ENCODE peak calls at places on chromosomes 7 and 10, in ten cellular contexts. One of them, this sample, is unnamed.
A peak's percentile ranks its signal among the peaks of the same experiment; 100 is the strongest.

GRCh38 chr10:19704544-19704943 is 111.7 kb upstream of the PLXDC2 start:
- DNase-seq in NCI-H1694: no peak
- DNase-seq in NCI-H1092 treated with DMSO at 0.1 percent for 48 hours: no peak
- DNase-seq in GDM1: no peak
- DNase-seq in T-helper 9 cell: no peak
- DNase-seq in anterior cingulate cortex: no peak
- DNase-seq in AG04450: no peak
- DNase-seq in stimulated activated CD8-positive, alpha-beta memory T cell treated with anti-CD3 and anti-CD28 coated beads, Interleukin-7, amount 100 ng/mL, for 4 hours: no peak
- DNase-seq in adrenal gland: no peak
- DNase-seq in NCI-H82: no peak
- DNase-seq in this sample: no peak

GRCh38 chr10:24777191-24777590 is 53.5 kb upstream of the ARHGAP21 start:
- DNase-seq in NCI-H1694: no peak
- DNase-seq in NCI-H1092 treated with DMSO at 0.1 percent for 48 hours: no peak
- DNase-seq in GDM1: no peak
- DNase-seq in T-helper 9 cell: no peak
- DNase-seq in anterior cingulate cortex: no peak
- DNase-seq in AG04450: no peak
- DNase-seq in stimulated activated CD8-positive, alpha-beta memory T cell treated with anti-CD3 and anti-CD28 coated beads, Interleukin-7, amount 100 ng/mL, for 4 hours: no peak
- DNase-seq in adrenal gland: no peak
- DNase-seq in NCI-H82: no peak
- DNase-seq in this sample: no peak

GRCh38 chr10:96858038-96858705 is 26.1 kb downstream of the LCOR start:
- DNase-seq in NCI-H1694: no peak
- DNase-seq in NCI-H1092 treated with DMSO at 0.1 percent for 48 hours: no peak
- DNase-seq in GDM1: no peak
- DNase-seq in T-helper 9 cell: no peak
- DNase-seq in anterior cingulate cortex: no peak
- DNase-seq in AG04450: no peak
- DNase-seq in stimulated activated CD8-positive, alpha-beta memory T cell treated with anti-CD3 and anti-CD28 coated beads, Interleukin-7, amount 100 ng/mL, for 4 hours: no peak
- DNase-seq in adrenal gland: no peak
- DNase-seq in NCI-H82: no peak
- DNase-seq in this sample: no peak

GRCh38 chr7:101527844-101528667 is 101.0 kb downstream of the MYL10 start:
- DNase-seq in NCI-H1694: no peak
- DNase-seq in NCI-H1092 treated with DMSO at 0.1 percent for 48 hours: peak; percentile 60
- DNase-seq in GDM1: no peak
- DNase-seq in T-helper 9 cell: no peak
- DNase-seq in anterior cingulate cortex: peak; percentile 76
- DNase-seq in AG04450: peak; percentile 24
- DNase-seq in stimulated activated CD8-positive, alpha-beta memory T cell treated with anti-CD3 and anti-CD28 coated beads, Interleukin-7, amount 100 ng/mL, for 4 hours: no peak
- DNase-seq in adrenal gland: no peak
- DNase-seq in NCI-H82: no peak
- DNase-seq in this sample: no peak

GRCh38 chr7:151135525-151135845 is 32.0 kb downstream of the GBX1 start:
- DNase-seq in NCI-H1694: no peak
- DNase-seq in NCI-H1092 treated with DMSO at 0.1 percent for 48 hours: no peak
- DNase-seq in GDM1: no peak
- DNase-seq in T-helper 9 cell: no peak
- DNase-seq in anterior cingulate cortex: no peak
- DNase-seq in AG04450: no peak
- DNase-seq in stimulated activated CD8-positive, alpha-beta memory T cell treated with anti-CD3 and anti-CD28 coated beads, Interleukin-7, amount 100 ng/mL, for 4 hours: no peak
- DNase-seq in adrenal gland: no peak
- DNase-seq in NCI-H82: no peak
- DNase-seq in this sample: no peak

GRCh38 chr7:158345731-158346130 is 241.9 kb downstream of the PTPRN2 start:
- DNase-seq in NCI-H1694: no peak
- DNase-seq in NCI-H1092 treated with DMSO at 0.1 percent for 48 hours: no peak
- DNase-seq in GDM1: no peak
- DNase-seq in T-helper 9 cell: no peak
- DNase-seq in anterior cingulate cortex: no peak
- DNase-seq in AG04450: no peak
- DNase-seq in stimulated activated CD8-positive, alpha-beta memory T cell treated with anti-CD3 and anti-CD28 coated beads, Interleukin-7, amount 100 ng/mL, for 4 hours: no peak
- DNase-seq in adrenal gland: no peak
- DNase-seq in NCI-H82: no peak
- DNase-seq in this sample: no peak

GRCh38 chr7:711967-712600 is 14.4 kb upstream of the DNAAF5 start:
- DNase-seq in NCI-H1694: no peak
- DNase-seq in NCI-H1092 treated with DMSO at 0.1 percent for 48 hours: no peak
- DNase-seq in GDM1: no peak
- DNase-seq in T-helper 9 cell: no peak
- DNase-seq in anterior cingulate cortex: no peak
- DNase-seq in AG04450: no peak
- DNase-seq in stimulated activated CD8-positive, alpha-beta memory T cell treated with anti-CD3 and anti-CD28 coated beads, Interleukin-7, amount 100 ng/mL, for 4 hours: no peak
- DNase-seq in adrenal gland: no peak
- DNase-seq in NCI-H82: no peak
- DNase-seq in this sample: peak; percentile 44

GRCh38 chr10:119301397-119301796 is 94.0 kb downstream of the GRK5 start:
- DNase-seq in NCI-H1694: no peak
- DNase-seq in NCI-H1092 treated with DMSO at 0.1 percent for 48 hours: no peak
- DNase-seq in GDM1: no peak
- DNase-seq in T-helper 9 cell: peak; percentile 36
- DNase-seq in anterior cingulate cortex: no peak
- DNase-seq in AG04450: no peak
- DNase-seq in stimulated activated CD8-positive, alpha-beta memory T cell treated with anti-CD3 and anti-CD28 coated beads, Interleukin-7, amount 100 ng/mL, for 4 hours: peak; percentile 76
- DNase-seq in adrenal gland: no peak
- DNase-seq in NCI-H82: no peak
- DNase-seq in this sample: no peak

GRCh38 chr7:130865408-130866236 is 131.6 kb upstream of the KLF14 start:
- DNase-seq in NCI-H1694: no peak
- DNase-seq in NCI-H1092 treated with DMSO at 0.1 percent for 48 hours: no peak
- DNase-seq in GDM1: no peak
- DNase-seq in T-helper 9 cell: no peak
- DNase-seq in anterior cingulate cortex: no peak
- DNase-seq in AG04450: no peak
- DNase-seq in stimulated activated CD8-positive, alpha-beta memory T cell treated with anti-CD3 and anti-CD28 coated beads, Interleukin-7, amount 100 ng/mL, for 4 hours: no peak
- DNase-seq in adrenal gland: no peak
- DNase-seq in NCI-H82: peak; percentile 80
- DNase-seq in this sample: no peak

GRCh38 chr7:26648429-26649015 is 215.9 kb downstream of the SKAP2 start:
- DNase-seq in NCI-H1694: no peak
- DNase-seq in NCI-H1092 treated with DMSO at 0.1 percent for 48 hours: no peak
- DNase-seq in GDM1: no peak
- DNase-seq in T-helper 9 cell: no peak
- DNase-seq in anterior cingulate cortex: no peak
- DNase-seq in AG04450: no peak
- DNase-seq in stimulated activated CD8-positive, alpha-beta memory T cell treated with anti-CD3 and anti-CD28 coated beads, Interleukin-7, amount 100 ng/mL, for 4 hours: no peak
- DNase-seq in adrenal gland: no peak
- DNase-seq in NCI-H82: no peak
- DNase-seq in this sample: no peak

GRCh38 chr7:42161723-42162122 is 75.3 kb downstream of the GLI3 start:
- DNase-seq in NCI-H1694: no peak
- DNase-seq in NCI-H1092 treated with DMSO at 0.1 percent for 48 hours: no peak
- DNase-seq in GDM1: no peak
- DNase-seq in T-helper 9 cell: no peak
- DNase-seq in anterior cingulate cortex: no peak
- DNase-seq in AG04450: no peak
- DNase-seq in stimulated activated CD8-positive, alpha-beta memory T cell treated with anti-CD3 and anti-CD28 coated beads, Interleukin-7, amount 100 ng/mL, for 4 hours: no peak
- DNase-seq in adrenal gland: peak; percentile 23
- DNase-seq in NCI-H82: no peak
- DNase-seq in this sample: no peak

GRCh38 chr10:105473170-105473569 is 832.1 kb downstream of the SORCS3 start:
- DNase-seq in NCI-H1694: no peak
- DNase-seq in NCI-H1092 treated with DMSO at 0.1 percent for 48 hours: no peak
- DNase-seq in GDM1: no peak
- DNase-seq in T-helper 9 cell: no peak
- DNase-seq in anterior cingulate cortex: no peak
- DNase-seq in AG04450: no peak
- DNase-seq in stimulated activated CD8-positive, alpha-beta memory T cell treated with anti-CD3 and anti-CD28 coated beads, Interleukin-7, amount 100 ng/mL, for 4 hours: no peak
- DNase-seq in adrenal gland: no peak
- DNase-seq in NCI-H82: no peak
- DNase-seq in this sample: peak; percentile 80

GRCh38 chr10:123666318-123667291 is at the start of gene GPR26:
- DNase-seq in NCI-H1694: no peak
- DNase-seq in NCI-H1092 treated with DMSO at 0.1 percent for 48 hours: peak; percentile 5
- DNase-seq in GDM1: no peak
- DNase-seq in T-helper 9 cell: no peak
- DNase-seq in anterior cingulate cortex: no peak
- DNase-seq in AG04450: no peak
- DNase-seq in stimulated activated CD8-positive, alpha-beta memory T cell treated with anti-CD3 and anti-CD28 coated beads, Interleukin-7, amount 100 ng/mL, for 4 hours: no peak
- DNase-seq in adrenal gland: no peak
- DNase-seq in NCI-H82: no peak
- DNase-seq in this sample: no peak

GRCh38 chr10:116470768-116471415 is 43.2 kb downstream of the PNLIPRP3 start:
- DNase-seq in NCI-H1694: no peak
- DNase-seq in NCI-H1092 treated with DMSO at 0.1 percent for 48 hours: no peak
- DNase-seq in GDM1: no peak
- DNase-seq in T-helper 9 cell: no peak
- DNase-seq in anterior cingulate cortex: no peak
- DNase-seq in AG04450: no peak
- DNase-seq in stimulated activated CD8-positive, alpha-beta memory T cell treated with anti-CD3 and anti-CD28 coated beads, Interleukin-7, amount 100 ng/mL, for 4 hours: no peak
- DNase-seq in adrenal gland: no peak
- DNase-seq in NCI-H82: peak; percentile 58
- DNase-seq in this sample: peak; percentile 5

GRCh38 chr10:100637785-100638184 is 102.0 kb downstream of the HIF1AN start:
- DNase-seq in NCI-H1694: peak; percentile 17
- DNase-seq in NCI-H1092 treated with DMSO at 0.1 percent for 48 hours: peak; percentile 2
- DNase-seq in GDM1: no peak
- DNase-seq in T-helper 9 cell: no peak
- DNase-seq in anterior cingulate cortex: no peak
- DNase-seq in AG04450: no peak
- DNase-seq in stimulated activated CD8-positive, alpha-beta memory T cell treated with anti-CD3 and anti-CD28 coated beads, Interleukin-7, amount 100 ng/mL, for 4 hours: no peak
- DNase-seq in adrenal gland: no peak
- DNase-seq in NCI-H82: peak; percentile 58
- DNase-seq in this sample: peak; percentile 28

GRCh38 chr7:83821866-83822265 is 172.9 kb upstream of the SEMA3E start:
- DNase-seq in NCI-H1694: no peak
- DNase-seq in NCI-H1092 treated with DMSO at 0.1 percent for 48 hours: no peak
- DNase-seq in GDM1: no peak
- DNase-seq in T-helper 9 cell: no peak
- DNase-seq in anterior cingulate cortex: no peak
- DNase-seq in AG04450: no peak
- DNase-seq in stimulated activated CD8-positive, alpha-beta memory T cell treated with anti-CD3 and anti-CD28 coated beads, Interleukin-7, amount 100 ng/mL, for 4 hours: no peak
- DNase-seq in adrenal gland: no peak
- DNase-seq in NCI-H82: no peak
- DNase-seq in this sample: no peak

GRCh38 chr7:21253740-21254687 is 173.9 kb upstream of the SP4 start:
- DNase-seq in NCI-H1694: peak; percentile 24
- DNase-seq in NCI-H1092 treated with DMSO at 0.1 percent for 48 hours: peak; percentile 94
- DNase-seq in GDM1: peak; percentile 15
- DNase-seq in T-helper 9 cell: peak; percentile 9
- DNase-seq in anterior cingulate cortex: peak; percentile 42
- DNase-seq in AG04450: no peak
- DNase-seq in stimulated activated CD8-positive, alpha-beta memory T cell treated with anti-CD3 and anti-CD28 coated beads, Interleukin-7, amount 100 ng/mL, for 4 hours: no peak
- DNase-seq in adrenal gland: peak; percentile 18
- DNase-seq in NCI-H82: peak; percentile 83
- DNase-seq in this sample: peak; percentile 99

GRCh38 chr7:98470131-98470985 is 69.5 kb upstream of the BAIAP2L1 start:
- DNase-seq in NCI-H1694: no peak
- DNase-seq in NCI-H1092 treated with DMSO at 0.1 percent for 48 hours: no peak
- DNase-seq in GDM1: no peak
- DNase-seq in T-helper 9 cell: no peak
- DNase-seq in anterior cingulate cortex: no peak
- DNase-seq in AG04450: no peak
- DNase-seq in stimulated activated CD8-positive, alpha-beta memory T cell treated with anti-CD3 and anti-CD28 coated beads, Interleukin-7, amount 100 ng/mL, for 4 hours: no peak
- DNase-seq in adrenal gland: peak; percentile 35
- DNase-seq in NCI-H82: peak; percentile 57
- DNase-seq in this sample: peak; percentile 66

GRCh38 chr10:63237396-63237795 is 104.3 kb downstream of the NRBF2 start:
- DNase-seq in NCI-H1694: no peak
- DNase-seq in NCI-H1092 treated with DMSO at 0.1 percent for 48 hours: no peak
- DNase-seq in GDM1: no peak
- DNase-seq in T-helper 9 cell: no peak
- DNase-seq in anterior cingulate cortex: no peak
- DNase-seq in AG04450: no peak
- DNase-seq in stimulated activated CD8-positive, alpha-beta memory T cell treated with anti-CD3 and anti-CD28 coated beads, Interleukin-7, amount 100 ng/mL, for 4 hours: no peak
- DNase-seq in adrenal gland: no peak
- DNase-seq in NCI-H82: no peak
- DNase-seq in this sample: no peak

GRCh38 chr10:129859536-129859935 is 104.5 kb downstream of the EBF3 start:
- DNase-seq in NCI-H1694: no peak
- DNase-seq in NCI-H1092 treated with DMSO at 0.1 percent for 48 hours: no peak
- DNase-seq in GDM1: no peak
- DNase-seq in T-helper 9 cell: no peak
- DNase-seq in anterior cingulate cortex: no peak
- DNase-seq in AG04450: no peak
- DNase-seq in stimulated activated CD8-positive, alpha-beta memory T cell treated with anti-CD3 and anti-CD28 coated beads, Interleukin-7, amount 100 ng/mL, for 4 hours: no peak
- DNase-seq in adrenal gland: no peak
- DNase-seq in NCI-H82: no peak
- DNase-seq in this sample: no peak

GRCh38 chr10:24385776-24386175 is 176.8 kb downstream of the KIAA1217 start:
- DNase-seq in NCI-H1694: no peak
- DNase-seq in NCI-H1092 treated with DMSO at 0.1 percent for 48 hours: no peak
- DNase-seq in GDM1: no peak
- DNase-seq in T-helper 9 cell: no peak
- DNase-seq in anterior cingulate cortex: no peak
- DNase-seq in AG04450: no peak
- DNase-seq in stimulated activated CD8-positive, alpha-beta memory T cell treated with anti-CD3 and anti-CD28 coated beads, Interleukin-7, amount 100 ng/mL, for 4 hours: no peak
- DNase-seq in adrenal gland: no peak
- DNase-seq in NCI-H82: no peak
- DNase-seq in this sample: no peak

GRCh38 chr7:151292850-151293249 is 44.4 kb upstream of the SMARCD3 start:
- DNase-seq in NCI-H1694: no peak
- DNase-seq in NCI-H1092 treated with DMSO at 0.1 percent for 48 hours: no peak
- DNase-seq in GDM1: no peak
- DNase-seq in T-helper 9 cell: no peak
- DNase-seq in anterior cingulate cortex: no peak
- DNase-seq in AG04450: no peak
- DNase-seq in stimulated activated CD8-positive, alpha-beta memory T cell treated with anti-CD3 and anti-CD28 coated beads, Interleukin-7, amount 100 ng/mL, for 4 hours: no peak
- DNase-seq in adrenal gland: no peak
- DNase-seq in NCI-H82: no peak
- DNase-seq in this sample: no peak

GRCh38 chr7:25351761-25352160 is 123.5 kb upstream of the NPVF start:
- DNase-seq in NCI-H1694: no peak
- DNase-seq in NCI-H1092 treated with DMSO at 0.1 percent for 48 hours: no peak
- DNase-seq in GDM1: no peak
- DNase-seq in T-helper 9 cell: no peak
- DNase-seq in anterior cingulate cortex: no peak
- DNase-seq in AG04450: no peak
- DNase-seq in stimulated activated CD8-positive, alpha-beta memory T cell treated with anti-CD3 and anti-CD28 coated beads, Interleukin-7, amount 100 ng/mL, for 4 hours: no peak
- DNase-seq in adrenal gland: no peak
- DNase-seq in NCI-H82: no peak
- DNase-seq in this sample: no peak

GRCh38 chr10:18196806-18197550 is 56.8 kb downstream of the CACNB2 start:
- DNase-seq in NCI-H1694: no peak
- DNase-seq in NCI-H1092 treated with DMSO at 0.1 percent for 48 hours: no peak
- DNase-seq in GDM1: no peak
- DNase-seq in T-helper 9 cell: no peak
- DNase-seq in anterior cingulate cortex: no peak
- DNase-seq in AG04450: no peak
- DNase-seq in stimulated activated CD8-positive, alpha-beta memory T cell treated with anti-CD3 and anti-CD28 coated beads, Interleukin-7, amount 100 ng/mL, for 4 hours: no peak
- DNase-seq in adrenal gland: no peak
- DNase-seq in NCI-H82: no peak
- DNase-seq in this sample: no peak

GRCh38 chr10:59829024-59829423 is 75.8 kb upstream of the MRLN start:
- DNase-seq in NCI-H1694: no peak
- DNase-seq in NCI-H1092 treated with DMSO at 0.1 percent for 48 hours: no peak
- DNase-seq in GDM1: no peak
- DNase-seq in T-helper 9 cell: no peak
- DNase-seq in anterior cingulate cortex: no peak
- DNase-seq in AG04450: no peak
- DNase-seq in stimulated activated CD8-positive, alpha-beta memory T cell treated with anti-CD3 and anti-CD28 coated beads, Interleukin-7, amount 100 ng/mL, for 4 hours: no peak
- DNase-seq in adrenal gland: no peak
- DNase-seq in NCI-H82: no peak
- DNase-seq in this sample: no peak

GRCh38 chr7:106199813-106200364 is 84.9 kb downstream of the NAMPT start:
- DNase-seq in NCI-H1694: no peak
- DNase-seq in NCI-H1092 treated with DMSO at 0.1 percent for 48 hours: no peak
- DNase-seq in GDM1: no peak
- DNase-seq in T-helper 9 cell: no peak
- DNase-seq in anterior cingulate cortex: no peak
- DNase-seq in AG04450: no peak
- DNase-seq in stimulated activated CD8-positive, alpha-beta memory T cell treated with anti-CD3 and anti-CD28 coated beads, Interleukin-7, amount 100 ng/mL, for 4 hours: no peak
- DNase-seq in adrenal gland: no peak
- DNase-seq in NCI-H82: no peak
- DNase-seq in this sample: no peak

GRCh38 chr7:142089035-142089434 is 22.5 kb upstream of the MGAM2 start:
- DNase-seq in NCI-H1694: no peak
- DNase-seq in NCI-H1092 treated with DMSO at 0.1 percent for 48 hours: peak; percentile 26
- DNase-seq in GDM1: no peak
- DNase-seq in T-helper 9 cell: no peak
- DNase-seq in anterior cingulate cortex: no peak
- DNase-seq in AG04450: no peak
- DNase-seq in stimulated activated CD8-positive, alpha-beta memory T cell treated with anti-CD3 and anti-CD28 coated beads, Interleukin-7, amount 100 ng/mL, for 4 hours: no peak
- DNase-seq in adrenal gland: no peak
- DNase-seq in NCI-H82: no peak
- DNase-seq in this sample: no peak

GRCh38 chr7:4629287-4629905 is 52.7 kb upstream of the FOXK1 start:
- DNase-seq in NCI-H1694: no peak
- DNase-seq in NCI-H1092 treated with DMSO at 0.1 percent for 48 hours: no peak
- DNase-seq in GDM1: no peak
- DNase-seq in T-helper 9 cell: no peak
- DNase-seq in anterior cingulate cortex: no peak
- DNase-seq in AG04450: no peak
- DNase-seq in stimulated activated CD8-positive, alpha-beta memory T cell treated with anti-CD3 and anti-CD28 coated beads, Interleukin-7, amount 100 ng/mL, for 4 hours: no peak
- DNase-seq in adrenal gland: no peak
- DNase-seq in NCI-H82: no peak
- DNase-seq in this sample: no peak